ENCODE peak calls at places on chromosomes 13 and 19, in seven cellular contexts. One of them, this sample, is unnamed.
A peak's percentile ranks its signal among the peaks of the same experiment; 100 is the strongest.

GRCh38 chr13:26921918-26922317 is 161.3 kb upstream of the GPR12 start:
- DNase-seq in right cardiac atrium: no peak
- DNase-seq in GM12865: peak; percentile 48
- DNase-seq in Calu3: no peak
- DNase-seq in psoas muscle: no peak
- DNase-seq in DND-41: no peak
- DNase-seq in stimulated activated CD4-positive, alpha-beta T cell treated with anti-CD3 and anti-CD28 coated beads, Interleukin-1b, Interleukin-23, amount 100 ng/mL, for 1 hour: no peak
- DNase-seq in this sample: no peak

GRCh38 chr13:98686281-98686680 is 66.2 kb downstream of the SLC15A1 start:
- DNase-seq in right cardiac atrium: no peak
- DNase-seq in GM12865: no peak
- DNase-seq in Calu3: no peak
- DNase-seq in psoas muscle: no peak
- DNase-seq in DND-41: no peak
- DNase-seq in stimulated activated CD4-positive, alpha-beta T cell treated with anti-CD3 and anti-CD28 coated beads, Interleukin-1b, Interleukin-23, amount 100 ng/mL, for 1 hour: no peak
- DNase-seq in this sample: no peak

GRCh38 chr19:18342090-18342632 is 1.8 kb downstream of the PGPEP1 start:
- DNase-seq in right cardiac atrium: no peak
- DNase-seq in GM12865: no peak
- DNase-seq in Calu3: no peak
- DNase-seq in psoas muscle: no peak
- DNase-seq in DND-41: no peak
- DNase-seq in stimulated activated CD4-positive, alpha-beta T cell treated with anti-CD3 and anti-CD28 coated beads, Interleukin-1b, Interleukin-23, amount 100 ng/mL, for 1 hour: no peak
- DNase-seq in this sample: no peak

GRCh38 chr19:49660338-49660961 is 5.2 kb downstream of the IRF3 start:
- DNase-seq in right cardiac atrium: no peak
- DNase-seq in GM12865: no peak
- DNase-seq in Calu3: no peak
- DNase-seq in psoas muscle: no peak
- DNase-seq in DND-41: no peak
- DNase-seq in stimulated activated CD4-positive, alpha-beta T cell treated with anti-CD3 and anti-CD28 coated beads, Interleukin-1b, Interleukin-23, amount 100 ng/mL, for 1 hour: no peak
- DNase-seq in this sample: no peak

GRCh38 chr13:113882266-113882627 is 18.4 kb upstream of the GAS6 start:
- DNase-seq in right cardiac atrium: peak; percentile 77
- DNase-seq in GM12865: no peak
- DNase-seq in Calu3: no peak
- DNase-seq in psoas muscle: peak; percentile 81
- DNase-seq in DND-41: no peak
- DNase-seq in stimulated activated CD4-positive, alpha-beta T cell treated with anti-CD3 and anti-CD28 coated beads, Interleukin-1b, Interleukin-23, amount 100 ng/mL, for 1 hour: no peak
- DNase-seq in this sample: no peak

GRCh38 chr13:59715591-59715990 is 448.1 kb downstream of the DIAPH3 start:
- DNase-seq in right cardiac atrium: no peak
- DNase-seq in GM12865: no peak
- DNase-seq in Calu3: no peak
- DNase-seq in psoas muscle: no peak
- DNase-seq in DND-41: no peak
- DNase-seq in stimulated activated CD4-positive, alpha-beta T cell treated with anti-CD3 and anti-CD28 coated beads, Interleukin-1b, Interleukin-23, amount 100 ng/mL, for 1 hour: no peak
- DNase-seq in this sample: no peak

GRCh38 chr13:32234914-32235313 is 80.2 kb downstream of the ZAR1L start:
- DNase-seq in right cardiac atrium: no peak
- DNase-seq in GM12865: no peak
- DNase-seq in Calu3: no peak
- DNase-seq in psoas muscle: no peak
- DNase-seq in DND-41: peak; percentile 31
- DNase-seq in stimulated activated CD4-positive, alpha-beta T cell treated with anti-CD3 and anti-CD28 coated beads, Interleukin-1b, Interleukin-23, amount 100 ng/mL, for 1 hour: no peak
- DNase-seq in this sample: no peak

GRCh38 chr13:87536499-87536898 is 134.7 kb upstream of the SLITRK5 start:
- DNase-seq in right cardiac atrium: no peak
- DNase-seq in GM12865: peak; percentile 57
- DNase-seq in Calu3: no peak
- DNase-seq in psoas muscle: no peak
- DNase-seq in DND-41: no peak
- DNase-seq in stimulated activated CD4-positive, alpha-beta T cell treated with anti-CD3 and anti-CD28 coated beads, Interleukin-1b, Interleukin-23, amount 100 ng/mL, for 1 hour: no peak
- DNase-seq in this sample: peak; percentile 92

GRCh38 chr19:44840811-44841210 is 5.3 kb upstream of the NECTIN2 start:
- DNase-seq in right cardiac atrium: no peak
- DNase-seq in GM12865: no peak
- DNase-seq in Calu3: no peak
- DNase-seq in psoas muscle: no peak
- DNase-seq in DND-41: no peak
- DNase-seq in stimulated activated CD4-positive, alpha-beta T cell treated with anti-CD3 and anti-CD28 coated beads, Interleukin-1b, Interleukin-23, amount 100 ng/mL, for 1 hour: no peak
- DNase-seq in this sample: no peak

GRCh38 chr19:18226956-18227780 is 930 bp upstream of the PDE4C start:
- DNase-seq in right cardiac atrium: no peak
- DNase-seq in GM12865: peak; percentile 26
- DNase-seq in Calu3: no peak
- DNase-seq in psoas muscle: no peak
- DNase-seq in DND-41: no peak
- DNase-seq in stimulated activated CD4-positive, alpha-beta T cell treated with anti-CD3 and anti-CD28 coated beads, Interleukin-1b, Interleukin-23, amount 100 ng/mL, for 1 hour: no peak
- DNase-seq in this sample: no peak

GRCh38 chr13:24931450-24932217 is 164.3 kb upstream of the PABPC3 start:
- DNase-seq in right cardiac atrium: no peak
- DNase-seq in GM12865: no peak
- DNase-seq in Calu3: no peak
- DNase-seq in psoas muscle: no peak
- DNase-seq in DND-41: no peak
- DNase-seq in stimulated activated CD4-positive, alpha-beta T cell treated with anti-CD3 and anti-CD28 coated beads, Interleukin-1b, Interleukin-23, amount 100 ng/mL, for 1 hour: no peak
- DNase-seq in this sample: no peak

GRCh38 chr13:51192348-51192747 is 29.9 kb upstream of the FAM124A start:
- DNase-seq in right cardiac atrium: no peak
- DNase-seq in GM12865: no peak
- DNase-seq in Calu3: no peak
- DNase-seq in psoas muscle: no peak
- DNase-seq in DND-41: no peak
- DNase-seq in stimulated activated CD4-positive, alpha-beta T cell treated with anti-CD3 and anti-CD28 coated beads, Interleukin-1b, Interleukin-23, amount 100 ng/mL, for 1 hour: no peak
- DNase-seq in this sample: no peak

GRCh38 chr13:61908906-61909305 is 493.3 kb upstream of the PCDH20 start:
- DNase-seq in right cardiac atrium: no peak
- DNase-seq in GM12865: no peak
- DNase-seq in Calu3: no peak
- DNase-seq in psoas muscle: no peak
- DNase-seq in DND-41: no peak
- DNase-seq in stimulated activated CD4-positive, alpha-beta T cell treated with anti-CD3 and anti-CD28 coated beads, Interleukin-1b, Interleukin-23, amount 100 ng/mL, for 1 hour: no peak
- DNase-seq in this sample: no peak

GRCh38 chr13:33349996-33350826 is 64.7 kb upstream of the STARD13 start:
- DNase-seq in right cardiac atrium: peak; percentile 65
- DNase-seq in GM12865: no peak
- DNase-seq in Calu3: peak; percentile 43
- DNase-seq in psoas muscle: peak; percentile 72
- DNase-seq in DND-41: no peak
- DNase-seq in stimulated activated CD4-positive, alpha-beta T cell treated with anti-CD3 and anti-CD28 coated beads, Interleukin-1b, Interleukin-23, amount 100 ng/mL, for 1 hour: no peak
- DNase-seq in this sample: no peak

GRCh38 chr13:21674271-21675009 is 3.6 kb downstream of the FGF9 start:
- DNase-seq in right cardiac atrium: no peak
- DNase-seq in GM12865: no peak
- DNase-seq in Calu3: no peak
- DNase-seq in psoas muscle: peak; percentile 53
- DNase-seq in DND-41: no peak
- DNase-seq in stimulated activated CD4-positive, alpha-beta T cell treated with anti-CD3 and anti-CD28 coated beads, Interleukin-1b, Interleukin-23, amount 100 ng/mL, for 1 hour: no peak
- DNase-seq in this sample: no peak

GRCh38 chr19:8111376-8111775 is 38.0 kb downstream of the FBN3 start:
- DNase-seq in right cardiac atrium: no peak
- DNase-seq in GM12865: no peak
- DNase-seq in Calu3: no peak
- DNase-seq in psoas muscle: no peak
- DNase-seq in DND-41: no peak
- DNase-seq in stimulated activated CD4-positive, alpha-beta T cell treated with anti-CD3 and anti-CD28 coated beads, Interleukin-1b, Interleukin-23, amount 100 ng/mL, for 1 hour: no peak
- DNase-seq in this sample: no peak

GRCh38 chr13:31859546-31859945 is 120.2 kb downstream of the RXFP2 start:
- DNase-seq in right cardiac atrium: no peak
- DNase-seq in GM12865: peak; percentile 54
- DNase-seq in Calu3: no peak
- DNase-seq in psoas muscle: no peak
- DNase-seq in DND-41: no peak
- DNase-seq in stimulated activated CD4-positive, alpha-beta T cell treated with anti-CD3 and anti-CD28 coated beads, Interleukin-1b, Interleukin-23, amount 100 ng/mL, for 1 hour: no peak
- DNase-seq in this sample: no peak

GRCh38 chr19:4896372-4896771 is 6.3 kb downstream of the ARRDC5 start:
- DNase-seq in right cardiac atrium: no peak
- DNase-seq in GM12865: no peak
- DNase-seq in Calu3: peak; percentile 39
- DNase-seq in psoas muscle: peak; percentile 77
- DNase-seq in DND-41: no peak
- DNase-seq in stimulated activated CD4-positive, alpha-beta T cell treated with anti-CD3 and anti-CD28 coated beads, Interleukin-1b, Interleukin-23, amount 100 ng/mL, for 1 hour: no peak
- DNase-seq in this sample: peak; percentile 44

GRCh38 chr19:29247912-29248311 is 35.0 kb upstream of the UQCRFS1 start:
- DNase-seq in right cardiac atrium: peak; percentile 35
- DNase-seq in GM12865: no peak
- DNase-seq in Calu3: no peak
- DNase-seq in psoas muscle: no peak
- DNase-seq in DND-41: no peak
- DNase-seq in stimulated activated CD4-positive, alpha-beta T cell treated with anti-CD3 and anti-CD28 coated beads, Interleukin-1b, Interleukin-23, amount 100 ng/mL, for 1 hour: no peak
- DNase-seq in this sample: no peak

GRCh38 chr13:80931766-80932165 is 590.8 kb upstream of the SPRY2 start:
- DNase-seq in right cardiac atrium: no peak
- DNase-seq in GM12865: no peak
- DNase-seq in Calu3: no peak
- DNase-seq in psoas muscle: no peak
- DNase-seq in DND-41: no peak
- DNase-seq in stimulated activated CD4-positive, alpha-beta T cell treated with anti-CD3 and anti-CD28 coated beads, Interleukin-1b, Interleukin-23, amount 100 ng/mL, for 1 hour: no peak
- DNase-seq in this sample: no peak

GRCh38 chr13:22801402-22802003 is 379.3 kb upstream of the SGCG start:
- DNase-seq in right cardiac atrium: no peak
- DNase-seq in GM12865: peak; percentile 19
- DNase-seq in Calu3: no peak
- DNase-seq in psoas muscle: no peak
- DNase-seq in DND-41: no peak
- DNase-seq in stimulated activated CD4-positive, alpha-beta T cell treated with anti-CD3 and anti-CD28 coated beads, Interleukin-1b, Interleukin-23, amount 100 ng/mL, for 1 hour: no peak
- DNase-seq in this sample: no peak

GRCh38 chr13:77859450-77859849 is 59.2 kb downstream of the EDNRB start:
- DNase-seq in right cardiac atrium: peak; percentile 43
- DNase-seq in GM12865: no peak
- DNase-seq in Calu3: no peak
- DNase-seq in psoas muscle: peak; percentile 50
- DNase-seq in DND-41: no peak
- DNase-seq in stimulated activated CD4-positive, alpha-beta T cell treated with anti-CD3 and anti-CD28 coated beads, Interleukin-1b, Interleukin-23, amount 100 ng/mL, for 1 hour: no peak
- DNase-seq in this sample: no peak

GRCh38 chr13:95920485-95920884 is 132.7 kb downstream of the UGGT2 start:
- DNase-seq in right cardiac atrium: no peak
- DNase-seq in GM12865: no peak
- DNase-seq in Calu3: no peak
- DNase-seq in psoas muscle: no peak
- DNase-seq in DND-41: no peak
- DNase-seq in stimulated activated CD4-positive, alpha-beta T cell treated with anti-CD3 and anti-CD28 coated beads, Interleukin-1b, Interleukin-23, amount 100 ng/mL, for 1 hour: no peak
- DNase-seq in this sample: no peak

GRCh38 chr13:73171926-73172325 is 113.1 kb downstream of the KLF5 start:
- DNase-seq in right cardiac atrium: no peak
- DNase-seq in GM12865: no peak
- DNase-seq in Calu3: no peak
- DNase-seq in psoas muscle: no peak
- DNase-seq in DND-41: no peak
- DNase-seq in stimulated activated CD4-positive, alpha-beta T cell treated with anti-CD3 and anti-CD28 coated beads, Interleukin-1b, Interleukin-23, amount 100 ng/mL, for 1 hour: no peak
- DNase-seq in this sample: no peak

GRCh38 chr19:44734357-44734756 is 14.2 kb upstream of the BCL3 start:
- DNase-seq in right cardiac atrium: no peak
- DNase-seq in GM12865: no peak
- DNase-seq in Calu3: no peak
- DNase-seq in psoas muscle: no peak
- DNase-seq in DND-41: no peak
- DNase-seq in stimulated activated CD4-positive, alpha-beta T cell treated with anti-CD3 and anti-CD28 coated beads, Interleukin-1b, Interleukin-23, amount 100 ng/mL, for 1 hour: no peak
- DNase-seq in this sample: no peak